ENCODE peak calls at places on chromosomes 5 and 9, in four cellular contexts. G is mucosa of descending colon, Q is aorta, F is NCI-H510A. M is an unnamed sample.

GRCh38 chr9:130225586-130225985 is 40.0 kb upstream of the HMCN2 start:
- DNase-seq in G (no peak), Q (peak; percentile 24), F (no peak), M (no peak)

GRCh38 chr5:6593148-6594016 is 39.5 kb downstream of the NSUN2 start:
- DNase-seq in G (no peak), Q (no peak), F (no peak), M (no peak)

GRCh38 chr5:141420855-141421488 is at the start of gene PCDHGA11:
- DNase-seq in G (peak; percentile 43), Q (no peak), F (no peak), M (peak; percentile 77)

GRCh38 chr5:1444361-1445189 is 665 bp downstream of the SLC6A3 start:
- DNase-seq in G (peak; percentile 46), Q (peak; percentile 68), F (no peak), M (no peak)

GRCh38 chr9:133255371-133255940 is 19.5 kb downstream of the ABO start:
- DNase-seq in G (no peak), Q (peak; percentile 74), F (no peak), M (no peak)

GRCh38 chr9:5044160-5044559 is 59.1 kb downstream of the JAK2 start:
- DNase-seq in G (no peak), Q (no peak), F (no peak), M (no peak)

GRCh38 chr9:36037580-36038169 is 962 bp downstream of the RECK start:
- DNase-seq in G (no peak), Q (no peak), F (no peak), M (peak; percentile 35)

GRCh38 chr5:96117863-96118651 is 156.4 kb upstream of the ELL2 start:
- DNase-seq in G (no peak), Q (no peak), F (no peak), M (no peak)

GRCh38 chr9:6852243-6852963 is 94.6 kb downstream of the KDM4C start:
- DNase-seq in G (no peak), Q (no peak), F (no peak), M (peak; percentile 36)

GRCh38 chr9:33880562-33881089 is 63.7 kb downstream of the UBE2R2 start:
- DNase-seq in G (no peak), Q (no peak), F (no peak), M (peak; percentile 28)

GRCh38 chr9:111937781-111938426 is 41.3 kb downstream of the UGCG start:
- DNase-seq in G (peak; percentile 66), Q (peak; percentile 79), F (no peak), M (peak; percentile 87)

GRCh38 chr9:92607088-92607487 is 62.8 kb downstream of the IPPK start:
- DNase-seq in G (no peak), Q (no peak), F (no peak), M (peak; percentile 22)

GRCh38 chr9:19102181-19102630 is 498 bp downstream of the HAUS6 start:
- DNase-seq in G (peak; percentile 72), Q (no peak), F (no peak), M (peak; percentile 19)

GRCh38 chr5:10538789-10539684 is 24.8 kb upstream of the ANKRD33B start:
- DNase-seq in G (no peak), Q (no peak), F (no peak), M (no peak)

GRCh38 chr9:4305065-4305481 is 5.2 kb upstream of the GLIS3 start:
- DNase-seq in G (no peak), Q (no peak), F (no peak), M (no peak)

GRCh38 chr9:134624827-134625181 is 16.8 kb upstream of the COL5A1 start:
- DNase-seq in G (peak; percentile 43), Q (peak; percentile 78), F (no peak), M (peak; percentile 96)

GRCh38 chr9:124258765-124259272 is 1.1 kb downstream of the NEK6 start:
- DNase-seq in G (no peak), Q (no peak), F (no peak), M (peak; percentile 51)

GRCh38 chr5:126052791-126053190 is 370.4 kb upstream of the GRAMD2B start:
- DNase-seq in G (no peak), Q (no peak), F (no peak), M (no peak)

GRCh38 chr5:149174847-149175234 is 33.5 kb downstream of the ABLIM3 start:
- DNase-seq in G (no peak), Q (no peak), F (no peak), M (peak; percentile 44)

GRCh38 chr9:72315510-72316287 is 49.3 kb downstream of the ZFAND5 start:
- DNase-seq in G (no peak), Q (no peak), F (no peak), M (peak; percentile 81)

GRCh38 chr5:74401566-74402320 is 238.8 kb downstream of the ENC1 start:
- DNase-seq in G (no peak), Q (no peak), F (no peak), M (peak; percentile 48)

GRCh38 chr9:109453210-109453842 is 44.8 kb downstream of the PTPN3 start:
- DNase-seq in G (no peak), Q (no peak), F (no peak), M (peak; percentile 92)

GRCh38 chr9:19174127-19174921 is 47.0 kb upstream of the PLIN2 start:
- DNase-seq in G (no peak), Q (peak; percentile 89), F (no peak), M (peak; percentile 62)

GRCh38 chr5:136309932-136310598 is 55.3 kb downstream of the TRPC7 start:
- DNase-seq in G (no peak), Q (no peak), F (no peak), M (no peak)

GRCh38 chr5:156631005-156631404 is 219.1 kb upstream of the PPP1R2B start:
- DNase-seq in G (no peak), Q (no peak), F (no peak), M (no peak)

GRCh38 chr9:113702423-113702755 is 173.7 kb upstream of the ZNF618 start:
- DNase-seq in G (no peak), Q (no peak), F (no peak), M (no peak)

GRCh38 chr5:73764586-73764985 is 138.6 kb downstream of the ARHGEF28 start:
- DNase-seq in G (no peak), Q (no peak), F (no peak), M (peak; percentile 35)

GRCh38 chr5:31407921-31408714 is 123.8 kb downstream of the DROSHA start:
- DNase-seq in G (no peak), Q (no peak), F (no peak), M (peak; percentile 7)

GRCh38 chr5:36242534-36243144 is 914 bp upstream of the NADK2 start:
- DNase-seq in G (peak; percentile 43), Q (peak; percentile 46), F (no peak), M (no peak)

GRCh38 chr5:944992-945685 is 52.5 kb downstream of the TRIP13 start:
- DNase-seq in G (peak; percentile 29), Q (no peak), F (no peak), M (no peak)

GRCh38 chr9:27572036-27572435 is 1.2 kb downstream of the C9orf72 start:
- DNase-seq in G (no peak), Q (no peak), F (no peak), M (no peak)

GRCh38 chr9:115006660-115007059 is 76.3 kb upstream of the TNFSF8 start:
- DNase-seq in G (no peak), Q (no peak), F (no peak), M (peak; percentile 84)

GRCh38 chr9:94126844-94127243 is 42.6 kb downstream of the PTPDC1 start:
- DNase-seq in G (no peak), Q (no peak), F (no peak), M (no peak)

GRCh38 chr9:95511232-95511951 is 5.4 kb downstream of the PTCH1 start:
- DNase-seq in G (no peak), Q (no peak), F (peak; percentile 53), M (peak; percentile 87)

GRCh38 chr9:126781186-126781585 is 23.7 kb upstream of the ZBTB43 start:
- DNase-seq in G (no peak), Q (no peak), F (no peak), M (no peak)

GRCh38 chr9:19464764-19465570 is 56.2 kb downstream of the ACER2 start:
- DNase-seq in G (peak; percentile 72), Q (peak; percentile 92), F (no peak), M (peak; percentile 59)

GRCh38 chr9:80796662-80797426 is 892.5 kb downstream of the TLE1 start:
- DNase-seq in G (no peak), Q (no peak), F (no peak), M (no peak)

M was measured in Daoy.